ENCODE peak calls at places on chromosomes 6 and 20, in five cellular contexts. S is HCT116, A is A549, F is endothelial cell of umbilical vein, K is HepG2. G is an unnamed sample.

GRCh38 chr20:20375862-20376261 is 8.0 kb downstream of the INSM1 start:
- DNase-seq in A (no peak), F (no peak), K (no peak), S (no peak), G (peak; percentile 41)

GRCh38 chr6:19669206-19669605 is 168.0 kb upstream of the ID4 start:
- DNase-seq in K (no peak), S (no peak), F (no peak), A (no peak), G (no peak)

GRCh38 chr20:47960769-47961525 is 175.7 kb upstream of the SULF2 start:
- DNase-seq in S (no peak), F (no peak), K (no peak), A (no peak), G (no peak)

GRCh38 chr20:43925786-43926185 is 11.1 kb downstream of the TOX2 start:
- DNase-seq in F (peak; percentile 51), A (no peak), K (no peak), S (no peak), G (peak; percentile 71)

GRCh38 chr6:55557176-55557575 is 21.8 kb downstream of the HMGCLL1 start:
- DNase-seq in A (no peak), K (no peak), F (no peak), S (no peak), G (no peak)

GRCh38 chr20:62624325-62624690 is 18.0 kb upstream of the SLCO4A1 start:
- DNase-seq in K (peak; percentile 64), S (no peak), A (no peak), F (no peak), G (no peak)

GRCh38 chr20:60238992-60239655 is 280.9 kb downstream of the CDH26 start:
- DNase-seq in S (no peak), F (no peak), A (no peak), K (no peak), G (no peak)

GRCh38 chr20:31861346-31862156 is 8.8 kb downstream of the DUSP15 start:
- DNase-seq in F (peak; percentile 56), K (peak; percentile 59), S (peak; percentile 35), A (peak; percentile 85), G (peak; percentile 86)

GRCh38 chr20:1813674-1814635 is 81.3 kb upstream of the SIRPA start:
- DNase-seq in K (no peak), A (no peak), F (no peak), S (no peak), G (no peak)

GRCh38 chr6:111252451-111252850 is 165.1 kb downstream of the SLC16A10 start:
- DNase-seq in K (no peak), F (no peak), S (no peak), A (no peak), G (no peak)

GRCh38 chr6:89508755-89509563 is 76.0 kb downstream of the ANKRD6 start:
- DNase-seq in A (no peak), S (no peak), F (no peak), K (peak; percentile 35), G (no peak)

GRCh38 chr6:134195164-134195906 is 122.6 kb downstream of the SGK1 start:
- DNase-seq in S (no peak), A (no peak), F (no peak), K (peak; percentile 84), G (no peak)

GRCh38 chr6:49038294-49038693 is 424.8 kb downstream of the MMUT start:
- DNase-seq in F (no peak), K (no peak), S (no peak), A (no peak), G (no peak)

GRCh38 chr6:17957488-17957887 is 29.9 kb downstream of the KIF13A start:
- DNase-seq in F (peak; percentile 30), K (no peak), A (no peak), S (no peak), G (no peak)

GRCh38 chr6:73710470-73710869 is 14.5 kb downstream of the CD109 start:
- DNase-seq in K (peak; percentile 7), F (peak; percentile 57), S (peak; percentile 82), A (no peak), G (no peak)
- TF ChIP-seq MAX in K (no peak), F (no peak), S (peak; percentile 6), A (no peak), G (no peak)

GRCh38 chr20:57409672-57410397 is 18.6 kb downstream of the RBM38 start:
- DNase-seq in F (no peak), S (no peak), K (no peak), A (no peak), G (no peak)
- TF ChIP-seq POLR2A in F (no peak), S (no peak), K (no peak), A (no peak), G (no peak)

GRCh38 chr20:45343867-45344721 is 4.1 kb downstream of the SDC4 start:
- DNase-seq in F (peak; percentile 86), K (peak; percentile 97), S (peak; percentile 72), A (no peak), G (peak; percentile 91)
- TF ChIP-seq MAX in F (no peak), K (peak; percentile 28), S (no peak), A (no peak), G (no peak)

GRCh38 chr6:161829186-161829794 is 555.4 kb upstream of the AGPAT4 start:
- DNase-seq in K (no peak), A (no peak), F (no peak), S (no peak), G (no peak)
- TF ChIP-seq POLR2A in K (no peak), A (no peak), F (no peak), S (no peak), G (no peak)

DNA sequence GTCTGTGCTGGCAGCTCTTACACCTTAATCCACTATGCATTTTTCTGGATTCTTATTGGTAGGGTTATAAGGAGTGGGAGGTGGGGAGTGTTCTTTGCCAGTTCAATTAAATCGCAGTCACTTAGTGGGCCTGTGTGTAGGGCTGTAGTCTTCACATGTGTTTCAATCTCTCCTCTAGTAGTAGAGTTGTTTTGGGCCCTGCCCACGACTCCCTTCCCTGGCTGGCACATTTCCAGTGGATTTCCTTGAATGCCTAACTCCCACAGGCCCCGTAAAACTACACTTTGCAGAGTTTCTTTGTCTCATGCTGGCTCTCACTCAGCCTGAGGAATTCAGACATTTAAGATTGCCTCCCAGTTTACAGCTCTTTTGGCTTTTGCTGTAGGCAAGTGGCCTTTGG is 414.0 kb upstream of the OPRM1 start:
- DNase-seq in F (no peak), S (no peak), A (no peak), K (no peak), G (no peak)
- TF ChIP-seq MAX in F (no peak), S (no peak), A (no peak), K (no peak), G (no peak)

GRCh38 chr6:3408665-3409064 is 48.2 kb downstream of the SLC22A23 start:
- DNase-seq in S (no peak), F (no peak), K (no peak), A (no peak), G (no peak)

GRCh38 chr6:3409699-3410384 is 47.0 kb downstream of the SLC22A23 start:
- DNase-seq in K (peak; percentile 99), F (no peak), A (no peak), S (no peak), G (peak; percentile 41)

GRCh38 chr6:3412779-3413500 is 43.9 kb downstream of the SLC22A23 start:
- DNase-seq in K (peak; percentile 54), A (no peak), F (no peak), S (no peak), G (no peak)

GRCh38 chr6:3411967-3412778 is 44.7 kb downstream of the SLC22A23 start:
- DNase-seq in A (no peak), F (no peak), K (peak; percentile 84), S (no peak), G (no peak)

GRCh38 chr6:3410385-3411360 is 46.2 kb downstream of the SLC22A23 start:
- DNase-seq in K (peak; percentile 95), S (peak; percentile 51), F (peak; percentile 59), A (no peak), G (peak; percentile 85)
- TF ChIP-seq POLR2A in K (no peak), S (no peak), F (no peak), A (no peak), G (no peak)

GRCh38 chr6:160122744-160123143 is 1.1 kb downstream of the SLC22A1 start:
- DNase-seq in F (no peak), A (no peak), K (no peak), S (no peak), G (no peak)

GRCh38 chr6:160121558-160121957 is at the start of gene SLC22A1:
- DNase-seq in F (no peak), K (no peak), S (no peak), A (no peak), G (no peak)

GRCh38 chr6:160124007-160124406 is 2.4 kb downstream of the SLC22A1 start:
- DNase-seq in K (no peak), F (no peak), S (no peak), A (no peak), G (no peak)

GRCh38 chr6:160120087-160120486 is 1.5 kb upstream of the SLC22A1 start:
- DNase-seq in K (no peak), A (no peak), F (no peak), S (no peak), G (no peak)

GRCh38 chr6:160121981-160122380 is 366 bp downstream of the SLC22A1 start:
- DNase-seq in F (no peak), S (no peak), K (no peak), A (no peak), G (no peak)
- TF ChIP-seq MAX in F (no peak), S (no peak), K (no peak), A (no peak), G (no peak)

DNA sequence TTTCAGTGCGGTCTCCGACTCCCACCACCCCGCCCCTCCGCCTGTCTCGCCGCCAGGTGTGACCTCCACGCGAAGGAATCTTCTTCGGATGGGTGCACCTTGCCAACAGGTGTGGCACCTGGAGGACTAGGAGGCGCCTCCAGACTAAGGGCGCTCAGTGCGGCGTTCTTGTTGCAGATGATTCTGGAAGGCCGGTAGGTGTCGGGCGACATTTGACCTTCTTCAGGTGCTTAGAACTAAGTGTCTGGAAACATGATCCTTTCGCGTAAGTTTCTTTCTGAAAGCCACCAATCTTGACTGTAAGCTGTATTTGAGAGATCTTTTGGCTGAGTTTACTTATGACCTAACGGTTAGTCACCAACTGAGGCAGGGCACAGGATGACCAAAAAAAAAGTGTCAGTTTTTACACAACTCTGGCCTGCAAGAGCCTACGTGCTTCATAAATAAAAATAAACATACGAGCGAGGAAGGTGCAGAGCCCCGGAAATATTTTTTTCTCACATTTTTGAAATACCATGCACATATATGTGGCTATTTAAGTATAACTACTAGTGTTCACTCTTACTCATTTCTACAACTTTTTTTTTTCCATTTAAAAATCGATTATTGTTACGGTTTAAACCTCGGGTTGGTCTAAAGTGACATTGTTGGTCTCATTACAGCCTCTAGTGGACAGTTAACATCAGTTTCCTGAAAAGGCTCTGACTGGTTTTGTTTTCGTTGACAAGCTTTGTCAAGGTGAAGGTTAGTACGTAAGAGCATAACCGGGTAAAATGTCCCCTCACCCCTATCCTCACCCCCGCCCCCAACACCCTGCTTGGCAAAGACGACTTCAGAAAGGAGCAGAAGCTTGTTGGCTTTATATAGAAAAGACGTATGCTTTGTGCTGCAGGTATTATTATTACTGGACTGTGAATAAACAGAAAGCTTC is 1.6 kb upstream of the ATXN1 start:
- DNase-seq in A (peak; percentile 71), K (peak; percentile 82), F (peak; percentile 88), S (peak; percentile 83), G (peak; percentile 83)
- TF ChIP-seq POLR2A in A (no peak), K (no peak), F (no peak), S (no peak), G (no peak)

G was measured in NB4.